ENCODE peak calls at places on chromosomes 4 and X, in five cellular contexts. F is GM23248, G is IMR-90, V is neuronal stem cell, L is fibroblast of lung. Z is an unnamed sample.

GRCh38 chr4:182014164-182014563 is 229.0 kb upstream of the TENM3 start:
- DNase-seq in V (no peak), L (no peak), F (no peak), G (no peak), Z (no peak)

GRCh38 chr4:184288451-184289178 is 70.9 kb upstream of the ENPP6 start:
- DNase-seq in F (no peak), G (no peak), L (no peak), V (no peak), Z (no peak)

GRCh38 chrX:40303256-40304077 is 205.7 kb upstream of the BCOR start:
- DNase-seq in V (no peak), L (no peak), F (no peak), G (no peak), Z (no peak)

GRCh38 chr4:87805971-87806370 is 6.6 kb downstream of the IBSP start:
- DNase-seq in G (peak; percentile 38), F (peak; percentile 55), V (no peak), L (peak; percentile 11), Z (no peak)

GRCh38 chr4:24091632-24092240 is 201.9 kb upstream of the PPARGC1A start:
- DNase-seq in F (no peak), L (peak; percentile 65), G (peak; percentile 62), V (no peak), Z (no peak)

GRCh38 chr4:83876047-83876446 is 340.1 kb downstream of the GPAT3 start:
- DNase-seq in L (no peak), F (peak; percentile 37), G (peak; percentile 50), V (no peak), Z (no peak)

GRCh38 chrX:120839506-120839905 is 36.2 kb downstream of the CT47B1 start:
- DNase-seq in L (no peak), G (no peak), F (peak; percentile 64), V (no peak), Z (peak; percentile 20)

GRCh38 chrX:28659269-28659668 is 72.0 kb downstream of the IL1RAPL1 start:
- DNase-seq in G (no peak), F (no peak), L (no peak), V (no peak), Z (no peak)

GRCh38 chr4:70306101-70306500 is 28.7 kb upstream of the CABS1 start:
- DNase-seq in L (no peak), F (no peak), G (no peak), V (no peak), Z (no peak)

GRCh38 chr4:88937081-88937480 is 119.9 kb downstream of the FAM13A start:
- DNase-seq in G (peak; percentile 65), F (peak; percentile 14), L (no peak), V (no peak), Z (peak; percentile 16)

GRCh38 chr4:5712931-5713330 is 1.9 kb downstream of the EVC start:
- DNase-seq in F (peak; percentile 32), V (no peak), G (no peak), L (no peak), Z (no peak)

GRCh38 chrX:40176256-40176978 is 78.7 kb upstream of the BCOR start:
- DNase-seq in G (no peak), F (peak; percentile 66), L (no peak), V (no peak), Z (no peak)

GRCh38 chr4:89009653-89010369 is 47.2 kb downstream of the FAM13A start:
- DNase-seq in L (no peak), G (no peak), V (no peak), F (no peak), Z (no peak)

GRCh38 chr4:109701566-109702399 is 1.5 kb downstream of the CASP6 start:
- DNase-seq in F (no peak), G (no peak), V (no peak), L (peak; percentile 7), Z (peak; percentile 9)

GRCh38 chr4:3267576-3268394 is 18.8 kb downstream of the MSANTD1 start:
- DNase-seq in G (no peak), V (no peak), F (no peak), L (no peak), Z (no peak)

GRCh38 chrX:29172880-29173279 is 585.6 kb downstream of the IL1RAPL1 start:
- DNase-seq in F (peak; percentile 0), V (no peak), G (peak; percentile 62), L (peak; percentile 27), Z (no peak)

GRCh38 chr4:148203056-148203898 is 238.9 kb downstream of the NR3C2 start:
- DNase-seq in G (no peak), V (peak; percentile 59), F (no peak), L (no peak), Z (no peak)

GRCh38 chr4:149371021-149371420 is 444.6 kb downstream of the IQCM start:
- DNase-seq in F (peak; percentile 79), G (peak; percentile 63), V (peak; percentile 3), L (peak; percentile 82), Z (peak; percentile 32)

GRCh38 chrX:75155830-75156525 is at the start of gene ABCB7:
- DNase-seq in L (peak; percentile 83), F (peak; percentile 79), G (peak; percentile 67), V (peak; percentile 35), Z (peak; percentile 64)

GRCh38 chr4:75158451-75158850 is 225.5 kb downstream of the PARM1 start:
- DNase-seq in L (no peak), V (no peak), G (no peak), F (no peak), Z (no peak)

GRCh38 chrX:6708676-6709075 is 173.8 kb upstream of the VCX3A start:
- DNase-seq in L (no peak), G (no peak), V (no peak), F (no peak), Z (peak; percentile 18)

GRCh38 chrX:49951524-49952193 is 29.3 kb downstream of the CLCN5 start:
- DNase-seq in G (no peak), L (peak; percentile 3), F (no peak), V (no peak), Z (no peak)

GRCh38 chr4:52290468-52290867 is 239.4 kb downstream of the SPATA18 start:
- DNase-seq in V (no peak), L (no peak), G (no peak), F (no peak), Z (no peak)

GRCh38 chr4:140858897-140859296 is 102.7 kb upstream of the TBC1D9 start:
- DNase-seq in F (no peak), G (peak; percentile 15), V (no peak), L (no peak), Z (peak; percentile 57)

GRCh38 chr4:13151178-13151577 is 333.0 kb downstream of the RAB28 start:
- DNase-seq in F (no peak), V (no peak), G (no peak), L (no peak), Z (no peak)

GRCh38 chrX:41906515-41907165 is 16.7 kb downstream of the CASK start:
- DNase-seq in L (no peak), V (no peak), F (peak; percentile 10), G (no peak), Z (peak; percentile 74)

GRCh38 chrX:45258741-45259402 is 58.2 kb upstream of the DIPK2B start:
- DNase-seq in L (no peak), F (no peak), V (no peak), G (no peak), Z (no peak)

GRCh38 chr4:86919824-86920223 is 15.0 kb upstream of the AFF1 start:
- DNase-seq in F (peak; percentile 34), V (no peak), L (no peak), G (peak; percentile 24), Z (no peak)

DNA sequence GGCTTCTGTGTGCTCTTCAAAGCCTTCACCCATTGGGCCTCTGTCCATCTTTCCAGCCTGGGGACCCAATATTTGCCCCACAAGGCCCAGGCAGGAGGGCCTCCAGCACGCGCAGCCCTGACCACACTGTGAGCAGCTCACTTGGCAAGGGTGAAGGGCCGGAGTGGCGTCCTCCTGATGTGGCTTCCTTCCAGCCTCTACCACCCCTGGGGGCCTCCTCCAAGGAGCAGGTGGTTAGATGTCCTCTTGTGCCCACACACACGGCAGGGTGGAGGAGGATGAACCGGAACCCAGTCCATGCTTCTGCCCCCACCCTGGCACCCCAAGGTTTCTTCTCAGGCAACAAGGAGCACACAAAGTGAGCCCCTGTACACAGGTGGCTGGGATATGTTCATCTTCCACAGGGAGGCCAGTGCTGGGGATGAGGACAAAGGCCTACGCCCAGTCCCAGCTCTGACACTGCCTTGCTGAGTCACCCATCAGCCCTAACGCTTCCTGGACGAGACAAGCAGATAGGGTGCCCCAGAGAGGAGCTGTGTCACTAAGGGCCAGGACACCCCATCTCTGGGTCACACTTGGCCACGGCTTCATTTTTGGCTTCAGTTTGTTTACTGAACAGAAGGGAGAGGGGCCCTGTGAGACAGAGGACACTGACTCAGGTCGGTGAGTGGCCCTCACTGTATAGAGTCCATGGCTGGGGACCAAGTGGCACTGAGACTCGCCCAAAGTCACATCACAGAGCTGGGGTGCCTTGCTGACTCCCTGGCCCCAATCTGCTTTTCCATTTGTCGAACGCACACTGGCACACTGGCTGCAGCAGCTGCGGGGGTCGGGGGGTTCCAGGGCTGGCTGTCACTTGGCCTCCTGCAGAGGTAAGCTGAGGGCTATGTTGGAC is 1.9 kb downstream of the UBL4A start:
- DNase-seq in F (peak; percentile 55), G (no peak), L (no peak), V (no peak), Z (no peak)
- H3K9ac ChIP-seq in F (no peak overlapping the region), G (no peak overlapping the region), L (no peak overlapping the region), V (peak overlapping the region; percentile 44), Z (no peak overlapping the region)

DNA sequence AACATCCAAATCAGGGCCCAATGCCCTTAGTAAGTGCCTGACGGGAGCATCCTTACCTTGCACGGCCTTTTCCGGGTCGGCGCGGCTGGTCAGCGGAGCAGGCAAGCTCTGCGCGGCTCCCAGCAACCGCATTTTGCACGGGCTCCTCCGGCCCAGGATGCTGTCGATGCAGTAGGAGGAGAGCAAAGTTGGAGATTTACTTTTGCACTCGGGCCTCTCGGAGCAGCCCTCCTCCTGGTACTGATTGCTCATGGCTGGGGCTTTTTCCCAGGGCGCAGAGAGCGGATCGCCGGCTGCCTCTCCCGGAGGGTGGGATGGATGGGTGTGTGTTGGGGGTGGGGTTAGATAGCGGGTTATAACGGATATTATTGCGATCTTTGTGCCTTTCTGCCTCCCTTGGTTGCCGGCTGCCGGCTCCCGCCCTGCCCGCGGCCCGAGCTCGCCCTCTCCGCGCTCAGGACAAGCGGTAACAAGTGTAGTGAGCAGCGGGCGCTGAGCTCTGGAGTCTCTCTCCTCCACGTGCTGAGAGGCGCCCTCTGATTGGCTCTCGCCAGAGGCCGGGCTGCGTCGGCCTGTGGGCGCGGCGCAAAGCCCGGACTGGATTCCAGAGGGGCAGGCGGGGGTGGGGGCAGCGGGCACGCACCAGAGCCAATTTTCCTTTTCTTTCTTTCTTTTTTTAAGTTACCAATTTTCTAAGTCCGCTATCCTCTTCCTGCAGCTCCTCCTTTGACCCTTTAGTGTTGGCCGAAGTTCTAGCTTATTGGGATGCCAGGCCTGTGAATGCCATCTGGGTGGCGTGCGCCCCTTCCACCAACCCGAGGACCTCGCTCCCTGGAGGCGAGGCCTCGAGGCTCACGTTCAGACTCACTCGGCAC is at the start of gene ARX:
- DNase-seq in L (peak; percentile 61), F (peak; percentile 65), G (peak; percentile 42), V (peak; percentile 64), Z (peak; percentile 68)
- H3K27me3 ChIP-seq in L (peaks cover 63% of the 10 kb centered on the region), F (peaks cover 66% of the 10 kb centered on the region), G (peaks cover 87% of the 10 kb centered on the region), V (peaks cover 17% of the 10 kb centered on the region), Z (peaks cover 37% of the 10 kb centered on the region)

GRCh38 chr4:134935320-134935719 is 733.7 kb upstream of the PABPC4L start:
- DNase-seq in G (no peak), L (peak; percentile 1), F (peak; percentile 15), V (peak; percentile 5), Z (no peak)
- H3K27ac ChIP-seq in G (no peak overlapping the region), L (no peak overlapping the region), F (no peak overlapping the region), V (no peak overlapping the region), Z (no peak overlapping the region)

DNA sequence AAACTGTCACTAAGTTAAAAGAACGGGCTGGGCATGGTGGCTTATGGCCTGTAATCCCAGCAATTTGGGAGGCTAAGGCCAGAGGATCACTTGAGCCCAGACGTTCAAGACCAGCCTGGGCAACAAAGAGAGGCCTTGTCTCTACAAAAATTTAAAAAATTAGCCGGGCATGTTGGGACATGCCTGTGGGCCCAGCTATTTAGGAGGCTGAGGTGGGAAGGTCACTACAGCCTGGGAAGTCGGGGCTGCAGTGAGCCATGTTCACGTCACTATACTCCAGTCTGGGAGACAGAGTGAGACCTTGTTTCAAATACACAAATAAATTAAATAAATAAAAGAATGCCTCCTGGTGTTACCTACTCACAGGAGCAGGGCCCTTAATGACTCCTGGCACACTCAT is 69.5 kb downstream of the APBB2 start:
- DNase-seq in G (no peak), F (peak; percentile 12), L (no peak), V (no peak), Z (peak; percentile 68)
- H3K9ac ChIP-seq in G (no peak overlapping the region), F (peak overlapping the region; percentile 75), L (no peak overlapping the region), V (no peak overlapping the region), Z (peak overlapping the region; percentile 25)